ENCODE peak calls at places on chromosomes 13 and 19, in six cellular contexts. I, F, Y, J, N and Z are unnamed samples.

GRCh38 chr19:11105014-11105636 is 15.9 kb downstream of the LDLR start:
- DNase-seq in I (no peak), F (no peak), Y (peak; percentile 20), J (no peak), N (no peak), Z (no peak)

GRCh38 chr13:70043685-70044084 is 63.9 kb upstream of the ATXN8OS start:
- DNase-seq in I (no peak), F (peak; percentile 4), Y (no peak), J (no peak), N (no peak), Z (no peak)

GRCh38 chr13:111904701-111905608 is 162.0 kb upstream of the SOX1 start:
- DNase-seq in I (peak; percentile 10), F (no peak), Y (peak; percentile 57), J (no peak), N (peak; percentile 45), Z (no peak)

GRCh38 chr19:44623080-44623479 is 9.7 kb downstream of the IGSF23 start:
- DNase-seq in I (no peak), F (no peak), Y (no peak), J (no peak), N (no peak), Z (no peak)

GRCh38 chr13:30338331-30338851 is 31.0 kb upstream of the KATNAL1 start:
- DNase-seq in I (peak; percentile 74), F (no peak), Y (no peak), J (no peak), N (no peak), Z (no peak)

GRCh38 chr13:45416521-45417125 is 1.6 kb downstream of the SLC25A30 start:
- DNase-seq in I (no peak), F (no peak), Y (no peak), J (no peak), N (no peak), Z (no peak)

GRCh38 chr19:38946229-38947010 is 15.7 kb downstream of the MRPS12 start:
- DNase-seq in I (no peak), F (no peak), Y (no peak), J (no peak), N (no peak), Z (no peak)

GRCh38 chr13:36673838-36674326 is at the start of gene SERTM1:
- DNase-seq in I (no peak), F (no peak), Y (no peak), J (no peak), N (peak; percentile 81), Z (peak; percentile 50)

GRCh38 chr19:584240-585001 is 5.3 kb upstream of the HCN2 start:
- DNase-seq in I (no peak), F (no peak), Y (peak; percentile 75), J (no peak), N (peak; percentile 94), Z (peak; percentile 54)

GRCh38 chr19:15915109-15915508 is 17.2 kb upstream of the CYP4F2 start:
- DNase-seq in I (no peak), F (no peak), Y (no peak), J (no peak), N (no peak), Z (no peak)

GRCh38 chr13:112905990-112906641 is 62.9 kb upstream of the MCF2L start:
- DNase-seq in I (no peak), F (no peak), Y (no peak), J (peak; percentile 66), N (peak; percentile 67), Z (peak; percentile 92)

GRCh38 chr19:862529-863304 is 3.3 kb downstream of the CFD start:
- DNase-seq in I (no peak), F (peak; percentile 12), Y (peak; percentile 90), J (no peak), N (peak; percentile 98), Z (peak; percentile 39)

GRCh38 chr13:86655561-86655960 is 856.3 kb upstream of the SLITRK6 start:
- DNase-seq in I (no peak), F (no peak), Y (no peak), J (no peak), N (no peak), Z (no peak)

GRCh38 chr13:30802501-30802900 is 67.2 kb downstream of the ALOX5AP start:
- DNase-seq in I (no peak), F (no peak), Y (no peak), J (no peak), N (no peak), Z (no peak)

GRCh38 chr19:50046649-50047503 is 21.1 kb downstream of the ZNF473 start:
- DNase-seq in I (peak; percentile 27), F (no peak), Y (peak; percentile 34), J (peak; percentile 60), N (peak; percentile 84), Z (peak; percentile 33)

GRCh38 chr13:90445179-90445578 is 902.3 kb upstream of the MIR17HG start:
- DNase-seq in I (peak; percentile 10), F (no peak), Y (no peak), J (no peak), N (no peak), Z (peak; percentile 5)

GRCh38 chr19:28575816-28576215 is 637.1 kb downstream of the UQCRFS1 start:
- DNase-seq in I (no peak), F (no peak), Y (no peak), J (no peak), N (no peak), Z (no peak)

GRCh38 chr19:35780058-35780457 is 4.7 kb downstream of the ARHGAP33 start:
- DNase-seq in I (no peak), F (no peak), Y (no peak), J (no peak), N (no peak), Z (no peak)

GRCh38 chr19:35777961-35778360 is 2.6 kb downstream of the ARHGAP33 start:
- DNase-seq in I (no peak), F (no peak), Y (no peak), J (no peak), N (no peak), Z (no peak)

GRCh38 chr19:35777411-35777841 is 2.1 kb downstream of the ARHGAP33 start:
- DNase-seq in I (no peak), F (no peak), Y (no peak), J (peak; percentile 46), N (no peak), Z (peak; percentile 40)

GRCh38 chr19:35780717-35781116 is 5.4 kb downstream of the ARHGAP33 start:
- DNase-seq in I (no peak), F (no peak), Y (no peak), J (no peak), N (no peak), Z (no peak)

GRCh38 chr19:35779033-35779432 is 3.7 kb downstream of the ARHGAP33 start:
- DNase-seq in I (no peak), F (no peak), Y (no peak), J (no peak), N (no peak), Z (no peak)
- H3K36me3 ChIP-seq in I (peaks cover 4% of the 10 kb centered on the region), F (no peaks in the 10 kb centered on the region), Y (peaks cover 24% of the 10 kb centered on the region), J (no peaks in the 10 kb centered on the region), N (no peaks in the 10 kb centered on the region), Z (no peaks in the 10 kb centered on the region)

GRCh38 chr13:77980592-77980991 is 62.0 kb upstream of the EDNRB start:
- DNase-seq in I (no peak), F (no peak), Y (no peak), J (no peak), N (no peak), Z (peak; percentile 2)
- TF ChIP-seq ZNF274 in I (no peak), F (no peak), Y (no peak), J (no peak), N (no peak), Z (no peak)

DNA sequence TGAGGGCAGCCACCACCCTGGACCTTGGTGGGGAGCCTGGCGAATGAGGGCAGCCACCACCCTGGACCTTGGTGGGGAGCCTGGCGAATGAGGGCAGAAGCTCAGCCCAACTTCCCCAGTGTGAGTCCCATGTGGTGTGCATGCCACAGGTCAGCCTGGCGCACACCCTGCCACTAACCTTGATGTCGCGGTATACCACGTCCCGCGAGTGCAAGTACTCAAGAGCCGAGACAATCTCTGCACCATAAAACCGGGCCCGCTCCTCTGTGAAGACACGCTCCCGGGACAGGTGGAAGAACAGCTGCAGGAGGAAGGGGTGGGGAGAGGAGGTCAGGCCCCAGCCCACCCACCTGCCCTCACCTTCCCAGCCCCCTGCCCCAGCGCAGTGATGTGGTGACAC is 11.3 kb upstream of the CCNP start:
- DNase-seq in I (no peak), F (no peak), Y (no peak), J (no peak), N (no peak), Z (no peak)
- H3K36me3 ChIP-seq in I (peaks cover 6% of the 10 kb centered on the region), F (peaks cover 27% of the 10 kb centered on the region), Y (peaks cover 91% of the 10 kb centered on the region), J (peaks cover 69% of the 10 kb centered on the region), N (peaks cover 19% of the 10 kb centered on the region), Z (peaks cover 84% of the 10 kb centered on the region)

DNA sequence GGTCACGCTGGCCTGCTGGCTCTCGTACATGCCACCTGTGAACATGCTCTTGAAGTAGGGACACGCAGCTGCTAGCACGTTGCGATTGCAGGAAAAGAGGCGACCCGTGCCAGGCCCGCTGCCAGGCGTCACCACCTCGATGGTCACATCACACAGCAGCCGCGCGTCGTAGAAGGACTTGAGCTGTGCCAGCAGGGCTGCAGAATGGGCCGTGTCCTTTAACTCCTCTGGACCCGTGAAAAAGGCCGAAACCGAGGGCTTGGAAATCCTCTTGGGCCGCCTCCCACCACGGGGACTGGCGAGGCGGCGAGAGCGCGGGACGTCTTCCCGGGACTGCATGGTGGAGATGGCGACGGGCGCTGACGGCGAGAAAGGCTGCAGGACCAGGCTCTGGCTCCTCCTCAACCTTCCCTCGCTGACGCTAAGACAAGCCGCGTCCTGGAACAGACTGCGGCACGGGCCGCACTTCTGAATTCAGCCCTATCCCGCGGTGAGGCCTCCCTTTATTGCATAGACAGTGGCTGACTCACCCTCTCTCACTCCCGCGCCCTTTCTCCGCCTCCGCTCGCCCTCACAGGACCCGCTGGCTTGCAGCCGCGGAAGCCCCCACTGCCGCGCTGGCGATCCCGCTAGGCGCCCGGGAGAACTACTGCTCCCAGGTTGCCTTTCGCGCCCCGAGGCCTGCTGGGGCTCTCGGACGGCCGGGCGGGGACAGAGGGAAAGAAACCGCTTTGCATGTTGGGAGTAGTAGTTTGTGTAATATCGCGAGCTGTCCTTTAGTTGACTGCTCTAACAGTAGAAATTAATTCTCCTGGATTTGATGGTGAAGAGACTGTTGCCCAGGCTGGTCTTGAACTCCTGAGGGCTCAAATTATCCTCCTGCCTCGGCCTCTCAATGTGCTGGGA is at the start of gene KBTBD7:
- DNase-seq in I (peak; percentile 79), F (peak; percentile 67), Y (peak; percentile 84), J (peak; percentile 91), N (peak; percentile 90), Z (peak; percentile 80)
- TF ChIP-seq ZNF274 in I (no peak), F (no peak), Y (no peak), J (peak; percentile 91), N (no peak), Z (no peak)

GRCh38 chr19:19297759-19298158 is 22.6 kb downstream of the SUGP1 start:
- DNase-seq in I (no peak), F (no peak), Y (no peak), J (no peak), N (no peak), Z (no peak)
- H3K36me3 ChIP-seq in I (peaks cover 20% of the 10 kb centered on the region), F (peaks cover 14% of the 10 kb centered on the region), Y (peaks cover 68% of the 10 kb centered on the region), J (peaks cover 55% of the 10 kb centered on the region), N (peaks cover 29% of the 10 kb centered on the region), Z (peaks cover 91% of the 10 kb centered on the region)

GRCh38 chr13:40777957-40778235 is 6.9 kb upstream of the MRPS31 start:
- DNase-seq in I (no peak), F (no peak), Y (no peak), J (no peak), N (no peak), Z (no peak)
- TF ChIP-seq ZNF274 in I (no peak), F (no peak), Y (no peak), J (no peak), N (no peak), Z (no peak)

DNA sequence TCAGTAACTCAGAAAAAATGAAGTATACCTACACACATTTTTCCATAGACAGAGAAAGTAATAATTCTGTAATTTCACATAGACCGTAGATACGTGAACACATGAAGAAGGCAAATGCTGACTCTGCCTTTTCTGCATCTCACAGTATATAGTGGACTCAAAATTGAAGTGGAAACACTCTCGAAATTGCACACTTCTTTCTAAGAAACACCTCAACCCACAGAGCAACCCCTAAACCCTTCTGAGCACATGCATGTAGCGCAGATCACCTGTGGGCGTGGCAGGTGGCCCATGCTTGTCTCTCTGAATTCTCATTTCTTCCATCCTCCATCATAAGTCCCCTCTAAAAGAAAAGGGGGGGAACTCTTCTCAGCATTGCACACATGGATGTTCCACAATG is 34.7 kb downstream of the COL4A1 start:
- DNase-seq in I (no peak), F (no peak), Y (no peak), J (no peak), N (peak; percentile 17), Z (no peak)
- H3K36me3 ChIP-seq in I (no peaks in the 10 kb centered on the region), F (no peaks in the 10 kb centered on the region), Y (no peaks in the 10 kb centered on the region), J (no peaks in the 10 kb centered on the region), N (no peaks in the 10 kb centered on the region), Z (peaks cover 26% of the 10 kb centered on the region)